ENCODE peak calls at places on chromosomes 1 and 21, in ten cellular contexts. B, T, U, Y, S, I, D, W, R and J are unnamed samples.

GRCh38 chr1:215416497-215416896 is 150.6 kb upstream of the KCTD3 start:
- DNase-seq in W (no peak), S (no peak), R (no peak), U (no peak), B (no peak), T (no peak), I (no peak), Y (no peak), D (no peak), J (no peak)

GRCh38 chr21:35336534-35336933 is 287.4 kb upstream of the RUNX1 start:
- DNase-seq in T (no peak), U (peak), D (no peak), W (no peak), Y (no peak), S (no peak), I (no peak), B (no peak), R (no peak), J (no peak)

GRCh38 chr1:79741720-79742421 is 735.3 kb upstream of the ADGRL4 start:
- DNase-seq in U (no peak), R (no peak), S (no peak), I (no peak), T (no peak), B (no peak), W (no peak), Y (no peak), D (no peak), J (no peak)

GRCh38 chr1:202587859-202588480 is 122.3 kb downstream of the SYT2 start:
- DNase-seq in R (no peak), B (no peak), Y (no peak), S (no peak), D (no peak), T (no peak), W (no peak), U (no peak), I (no peak), J (no peak)

GRCh38 chr1:14850563-14850962 is 252.1 kb downstream of the KAZN start:
- DNase-seq in B (no peak), T (no peak), S (no peak), R (peak), U (no peak), Y (no peak), D (no peak), W (no peak), I (no peak), J (peak)

GRCh38 chr1:170967042-170967910 is 31.9 kb downstream of the MROH9 start:
- DNase-seq in Y (peak), D (no peak), B (no peak), R (peak), S (no peak), T (no peak), W (no peak), U (peak), I (no peak), J (no peak)

GRCh38 chr1:24961334-24961733 is 31.3 kb upstream of the RUNX3 start:
- DNase-seq in Y (no peak), B (no peak), I (no peak), W (no peak), R (no peak), D (no peak), S (peak), U (no peak), T (no peak), J (no peak)

GRCh38 chr21:38376235-38376634 is 119.4 kb downstream of the KCNJ15 start:
- DNase-seq in B (no peak), T (no peak), R (peak), U (peak), W (no peak), I (no peak), S (no peak), Y (no peak), D (no peak), J (no peak)

GRCh38 chr1:210726621-210727020 is 397.9 kb downstream of the HHAT start:
- DNase-seq in D (peak), W (no peak), Y (no peak), B (no peak), I (peak), R (peak), U (peak), T (no peak), S (peak), J (no peak)

GRCh38 chr1:231612393-231613089 is 14.0 kb upstream of the DISC1 start:
- DNase-seq in Y (no peak), T (no peak), I (peak), R (peak), D (peak), S (peak), U (peak), W (peak), B (no peak), J (peak)

GRCh38 chr1:108592030-108592759 is 32.3 kb downstream of the EEIG2 start:
- DNase-seq in D (no peak), S (peak), Y (no peak), T (no peak), W (no peak), U (no peak), B (no peak), I (peak), R (peak), J (no peak)

GRCh38 chr1:70038025-70038424 is 167.4 kb downstream of the LRRC40 start:
- DNase-seq in D (no peak), B (peak), I (no peak), R (no peak), U (no peak), Y (no peak), S (no peak), W (no peak), T (no peak), J (peak)

GRCh38 chr21:42624095-42624830 is 29.2 kb upstream of the PDE9A start:
- DNase-seq in I (no peak), U (no peak), W (no peak), B (no peak), Y (no peak), T (no peak), R (peak), D (no peak), S (no peak), J (peak)

GRCh38 chr1:99502400-99502799 is 143.5 kb upstream of the PALMD start:
- DNase-seq in U (no peak), Y (no peak), I (no peak), R (no peak), W (no peak), D (no peak), T (no peak), S (no peak), B (no peak), J (no peak)

GRCh38 chr1:170085089-170085488 is 10.6 kb upstream of the KIFAP3 start:
- DNase-seq in Y (no peak), S (no peak), W (no peak), U (no peak), D (no peak), I (no peak), B (no peak), T (no peak), R (no peak), J (no peak)

GRCh38 chr1:43558346-43558841 is 27.7 kb downstream of the PTPRF start:
- DNase-seq in U (no peak), B (peak), W (no peak), D (peak), S (no peak), R (no peak), I (no peak), T (no peak), Y (no peak), J (no peak)

GRCh38 chr1:180597520-180597919 is 34.3 kb upstream of the XPR1 start:
- DNase-seq in T (no peak), U (no peak), B (no peak), D (no peak), R (no peak), Y (no peak), I (no peak), W (no peak), S (no peak), J (no peak)

GRCh38 chr1:1956586-1957532 is 37.8 kb upstream of the TMEM52 start:
- DNase-seq in W (no peak), U (no peak), D (no peak), R (no peak), I (no peak), B (no peak), Y (no peak), S (no peak), T (peak), J (no peak)

GRCh38 chr1:211328866-211329265 is 2.2 kb downstream of the TRAF5 start:
- DNase-seq in D (no peak), Y (no peak), U (no peak), W (no peak), I (no peak), R (no peak), T (no peak), B (no peak), S (no peak), J (no peak)

GRCh38 chr1:178330848-178331497 is 165.8 kb downstream of the CLEC20A start:
- DNase-seq in Y (no peak), W (no peak), D (no peak), T (no peak), R (no peak), U (no peak), I (no peak), B (no peak), S (no peak), J (no peak)

GRCh38 chr1:220680085-220680687 is 10.0 kb upstream of the C1orf115 start:
- DNase-seq in W (peak), U (peak), S (no peak), R (peak), T (no peak), B (no peak), D (peak), Y (peak), I (peak), J (no peak)

GRCh38 chr1:206004821-206005220 is 1.6 kb upstream of the RAB7B start:
- DNase-seq in W (no peak), D (no peak), S (no peak), Y (no peak), I (no peak), T (no peak), R (peak), B (no peak), U (no peak), J (no peak)

GRCh38 chr1:211616231-211617031 is 37.5 kb upstream of the SLC30A1 start:
- DNase-seq in R (no peak), D (peak), T (peak), U (peak), Y (no peak), I (no peak), B (no peak), S (no peak), W (no peak), J (peak)

GRCh38 chr1:41504126-41505035 is 19.9 kb upstream of the EDN2 start:
- DNase-seq in B (no peak), Y (peak), R (no peak), D (no peak), T (no peak), I (no peak), W (no peak), S (no peak), U (no peak), J (no peak)